ENCODE peak calls at places on chromosomes 16 and 17, in four cellular contexts. One of them, this sample, is unnamed.

GRCh38 chr17:78133179-78133951 is 2.8 kb downstream of the TMC8 start:
- DNase-seq in stimulated activated CD4-positive, alpha-beta T cell treated with anti-CD3 and anti-CD28 coated beads, Interleukin-1b, Interleukin-23, amount 100 ng/mL, for 4 hours: no peak
- DNase-seq in non-pigmented ciliary epithelial cell: no peak
- DNase-seq in choroid plexus epithelial cell: no peak
- DNase-seq in this sample: no peak

GRCh38 chr17:41588126-41588810 is 1.6 kb upstream of the KRT14 start:
- DNase-seq in stimulated activated CD4-positive, alpha-beta T cell treated with anti-CD3 and anti-CD28 coated beads, Interleukin-1b, Interleukin-23, amount 100 ng/mL, for 4 hours: no peak
- DNase-seq in non-pigmented ciliary epithelial cell: no peak
- DNase-seq in choroid plexus epithelial cell: no peak
- DNase-seq in this sample: no peak

GRCh38 chr17:10177921-10178788 is 20.3 kb downstream of the GAS7 start:
- DNase-seq in stimulated activated CD4-positive, alpha-beta T cell treated with anti-CD3 and anti-CD28 coated beads, Interleukin-1b, Interleukin-23, amount 100 ng/mL, for 4 hours: no peak
- DNase-seq in non-pigmented ciliary epithelial cell: no peak
- DNase-seq in choroid plexus epithelial cell: peak; percentile 38
- DNase-seq in this sample: no peak

GRCh38 chr16:17286443-17286842 is 184.3 kb downstream of the XYLT1 start:
- DNase-seq in stimulated activated CD4-positive, alpha-beta T cell treated with anti-CD3 and anti-CD28 coated beads, Interleukin-1b, Interleukin-23, amount 100 ng/mL, for 4 hours: no peak
- DNase-seq in non-pigmented ciliary epithelial cell: no peak
- DNase-seq in choroid plexus epithelial cell: no peak
- DNase-seq in this sample: no peak

GRCh38 chr17:78873519-78874340 is 29.3 kb downstream of the CEP295NL start:
- DNase-seq in stimulated activated CD4-positive, alpha-beta T cell treated with anti-CD3 and anti-CD28 coated beads, Interleukin-1b, Interleukin-23, amount 100 ng/mL, for 4 hours: no peak
- DNase-seq in non-pigmented ciliary epithelial cell: peak; percentile 54
- DNase-seq in choroid plexus epithelial cell: peak; percentile 56
- DNase-seq in this sample: no peak

GRCh38 chr17:51692917-51693316 is 432.6 kb downstream of the UTP18 start:
- DNase-seq in stimulated activated CD4-positive, alpha-beta T cell treated with anti-CD3 and anti-CD28 coated beads, Interleukin-1b, Interleukin-23, amount 100 ng/mL, for 4 hours: no peak
- DNase-seq in non-pigmented ciliary epithelial cell: no peak
- DNase-seq in choroid plexus epithelial cell: no peak
- DNase-seq in this sample: no peak

GRCh38 chr16:28555593-28555992 is 1.9 kb downstream of the SGF29 start:
- DNase-seq in stimulated activated CD4-positive, alpha-beta T cell treated with anti-CD3 and anti-CD28 coated beads, Interleukin-1b, Interleukin-23, amount 100 ng/mL, for 4 hours: no peak
- DNase-seq in non-pigmented ciliary epithelial cell: no peak
- DNase-seq in choroid plexus epithelial cell: no peak
- DNase-seq in this sample: no peak

GRCh38 chr17:44916781-44917241 is 1.5 kb upstream of the GFAP start:
- DNase-seq in stimulated activated CD4-positive, alpha-beta T cell treated with anti-CD3 and anti-CD28 coated beads, Interleukin-1b, Interleukin-23, amount 100 ng/mL, for 4 hours: no peak
- DNase-seq in non-pigmented ciliary epithelial cell: no peak
- DNase-seq in choroid plexus epithelial cell: no peak
- DNase-seq in this sample: no peak

GRCh38 chr17:17411692-17412091 is 65.1 kb upstream of the MED9 start:
- DNase-seq in stimulated activated CD4-positive, alpha-beta T cell treated with anti-CD3 and anti-CD28 coated beads, Interleukin-1b, Interleukin-23, amount 100 ng/mL, for 4 hours: no peak
- DNase-seq in non-pigmented ciliary epithelial cell: no peak
- DNase-seq in choroid plexus epithelial cell: no peak
- DNase-seq in this sample: no peak

GRCh38 chr17:27915715-27916114 is 22.6 kb upstream of the LYRM9 start:
- DNase-seq in stimulated activated CD4-positive, alpha-beta T cell treated with anti-CD3 and anti-CD28 coated beads, Interleukin-1b, Interleukin-23, amount 100 ng/mL, for 4 hours: no peak
- DNase-seq in non-pigmented ciliary epithelial cell: no peak
- DNase-seq in choroid plexus epithelial cell: no peak
- DNase-seq in this sample: no peak

This sample was measured in HepG2.